ENCODE peak calls at places on chromosomes 12 and 14, in ten cellular contexts. One of them, this sample, is unnamed.

GRCh38 chr12:67650127-67650495 is 1.6 kb downstream of the DYRK2 start:
- DNase-seq in AG04449: no peak
- DNase-seq in NCI-H1436: no peak
- DNase-seq in NCI-H2081: peak
- DNase-seq in NCI-H510A treated with DMSO at 0.1 percent for 48 hours: peak
- DNase-seq in EL: no peak
- DNase-seq in stimulated activated CD8-positive, alpha-beta memory T cell treated with anti-CD3 and anti-CD28 coated beads, Interleukin-2, amount 100 ng/mL, for 1 hour: no peak
- DNase-seq in activated CD4-positive, CD25-positive, alpha-beta regulatory T cell: no peak
- DNase-seq in kidney epithelial cell: no peak
- DNase-seq in NCI-H1092: no peak
- DNase-seq in this sample: no peak

GRCh38 chr12:57845478-57846284 is 848 bp downstream of the CTDSP2 start:
- DNase-seq in AG04449: no peak
- DNase-seq in NCI-H1436: peak
- DNase-seq in NCI-H2081: peak
- DNase-seq in NCI-H510A treated with DMSO at 0.1 percent for 48 hours: no peak
- DNase-seq in EL: peak
- DNase-seq in stimulated activated CD8-positive, alpha-beta memory T cell treated with anti-CD3 and anti-CD28 coated beads, Interleukin-2, amount 100 ng/mL, for 1 hour: no peak
- DNase-seq in activated CD4-positive, CD25-positive, alpha-beta regulatory T cell: peak
- DNase-seq in kidney epithelial cell: no peak
- DNase-seq in NCI-H1092: no peak
- DNase-seq in this sample: no peak

GRCh38 chr14:100286484-100287191 is 19.6 kb downstream of the SLC25A29 start:
- DNase-seq in AG04449: no peak
- DNase-seq in NCI-H1436: no peak
- DNase-seq in NCI-H2081: no peak
- DNase-seq in NCI-H510A treated with DMSO at 0.1 percent for 48 hours: no peak
- DNase-seq in EL: no peak
- DNase-seq in stimulated activated CD8-positive, alpha-beta memory T cell treated with anti-CD3 and anti-CD28 coated beads, Interleukin-2, amount 100 ng/mL, for 1 hour: no peak
- DNase-seq in activated CD4-positive, CD25-positive, alpha-beta regulatory T cell: no peak
- DNase-seq in kidney epithelial cell: no peak
- DNase-seq in NCI-H1092: no peak
- DNase-seq in this sample: no peak

GRCh38 chr12:124130717-124131670 is 158.0 kb downstream of the ZNF664 start:
- DNase-seq in AG04449: no peak
- DNase-seq in NCI-H1436: no peak
- DNase-seq in NCI-H2081: peak
- DNase-seq in NCI-H510A treated with DMSO at 0.1 percent for 48 hours: peak
- DNase-seq in EL: no peak
- DNase-seq in stimulated activated CD8-positive, alpha-beta memory T cell treated with anti-CD3 and anti-CD28 coated beads, Interleukin-2, amount 100 ng/mL, for 1 hour: no peak
- DNase-seq in activated CD4-positive, CD25-positive, alpha-beta regulatory T cell: no peak
- DNase-seq in kidney epithelial cell: no peak
- DNase-seq in NCI-H1092: peak
- DNase-seq in this sample: peak

GRCh38 chr12:93441111-93441616 is 583 bp downstream of the UBE2N start:
- DNase-seq in AG04449: no peak
- DNase-seq in NCI-H1436: no peak
- DNase-seq in NCI-H2081: peak
- DNase-seq in NCI-H510A treated with DMSO at 0.1 percent for 48 hours: no peak
- DNase-seq in EL: peak
- DNase-seq in stimulated activated CD8-positive, alpha-beta memory T cell treated with anti-CD3 and anti-CD28 coated beads, Interleukin-2, amount 100 ng/mL, for 1 hour: peak
- DNase-seq in activated CD4-positive, CD25-positive, alpha-beta regulatory T cell: peak
- DNase-seq in kidney epithelial cell: no peak
- DNase-seq in NCI-H1092: no peak
- DNase-seq in this sample: no peak

GRCh38 chr12:95701275-95701674 is 89.3 kb downstream of the NTN4 start:
- DNase-seq in AG04449: no peak
- DNase-seq in NCI-H1436: no peak
- DNase-seq in NCI-H2081: no peak
- DNase-seq in NCI-H510A treated with DMSO at 0.1 percent for 48 hours: no peak
- DNase-seq in EL: peak
- DNase-seq in stimulated activated CD8-positive, alpha-beta memory T cell treated with anti-CD3 and anti-CD28 coated beads, Interleukin-2, amount 100 ng/mL, for 1 hour: no peak
- DNase-seq in activated CD4-positive, CD25-positive, alpha-beta regulatory T cell: no peak
- DNase-seq in kidney epithelial cell: no peak
- DNase-seq in NCI-H1092: no peak
- DNase-seq in this sample: no peak

GRCh38 chr12:65899289-65899688 is 75.0 kb downstream of the HMGA2 start:
- DNase-seq in AG04449: no peak
- DNase-seq in NCI-H1436: no peak
- DNase-seq in NCI-H2081: no peak
- DNase-seq in NCI-H510A treated with DMSO at 0.1 percent for 48 hours: no peak
- DNase-seq in EL: no peak
- DNase-seq in stimulated activated CD8-positive, alpha-beta memory T cell treated with anti-CD3 and anti-CD28 coated beads, Interleukin-2, amount 100 ng/mL, for 1 hour: no peak
- DNase-seq in activated CD4-positive, CD25-positive, alpha-beta regulatory T cell: no peak
- DNase-seq in kidney epithelial cell: no peak
- DNase-seq in NCI-H1092: no peak
- DNase-seq in this sample: no peak

GRCh38 chr14:90578283-90578985 is 181.6 kb downstream of the CALM1 start:
- DNase-seq in AG04449: no peak
- DNase-seq in NCI-H1436: no peak
- DNase-seq in NCI-H2081: no peak
- DNase-seq in NCI-H510A treated with DMSO at 0.1 percent for 48 hours: no peak
- DNase-seq in EL: no peak
- DNase-seq in stimulated activated CD8-positive, alpha-beta memory T cell treated with anti-CD3 and anti-CD28 coated beads, Interleukin-2, amount 100 ng/mL, for 1 hour: no peak
- DNase-seq in activated CD4-positive, CD25-positive, alpha-beta regulatory T cell: no peak
- DNase-seq in kidney epithelial cell: no peak
- DNase-seq in NCI-H1092: no peak
- DNase-seq in this sample: no peak

GRCh38 chr14:22791302-22791701 is 23.9 kb downstream of the SLC7A7 start:
- DNase-seq in AG04449: peak
- DNase-seq in NCI-H1436: no peak
- DNase-seq in NCI-H2081: no peak
- DNase-seq in NCI-H510A treated with DMSO at 0.1 percent for 48 hours: no peak
- DNase-seq in EL: peak
- DNase-seq in stimulated activated CD8-positive, alpha-beta memory T cell treated with anti-CD3 and anti-CD28 coated beads, Interleukin-2, amount 100 ng/mL, for 1 hour: no peak
- DNase-seq in activated CD4-positive, CD25-positive, alpha-beta regulatory T cell: no peak
- DNase-seq in kidney epithelial cell: no peak
- DNase-seq in NCI-H1092: no peak
- DNase-seq in this sample: no peak

GRCh38 chr12:71719647-71720370 is 33.9 kb downstream of the TMEM19 start:
- DNase-seq in AG04449: no peak
- DNase-seq in NCI-H1436: no peak
- DNase-seq in NCI-H2081: no peak
- DNase-seq in NCI-H510A treated with DMSO at 0.1 percent for 48 hours: no peak
- DNase-seq in EL: no peak
- DNase-seq in stimulated activated CD8-positive, alpha-beta memory T cell treated with anti-CD3 and anti-CD28 coated beads, Interleukin-2, amount 100 ng/mL, for 1 hour: no peak
- DNase-seq in activated CD4-positive, CD25-positive, alpha-beta regulatory T cell: no peak
- DNase-seq in kidney epithelial cell: no peak
- DNase-seq in NCI-H1092: no peak
- DNase-seq in this sample: no peak

GRCh38 chr12:117874842-117875434 is 93.9 kb downstream of the KSR2 start:
- DNase-seq in AG04449: no peak
- DNase-seq in NCI-H1436: peak
- DNase-seq in NCI-H2081: peak
- DNase-seq in NCI-H510A treated with DMSO at 0.1 percent for 48 hours: peak
- DNase-seq in EL: peak
- DNase-seq in stimulated activated CD8-positive, alpha-beta memory T cell treated with anti-CD3 and anti-CD28 coated beads, Interleukin-2, amount 100 ng/mL, for 1 hour: peak
- DNase-seq in activated CD4-positive, CD25-positive, alpha-beta regulatory T cell: peak
- DNase-seq in kidney epithelial cell: no peak
- DNase-seq in NCI-H1092: peak
- DNase-seq in this sample: peak